ENCODE peak calls at places on chromosomes 3 and 15, in six cellular contexts. Q is Daoy, V is Kasumi-1, X is activated gamma-delta T cell treated with Interleukin-2 at 50 U/mL for 16 hours, H is hypothalamus, O is body of pancreas. C is an unnamed sample.

GRCh38 chr3:48435774-48436476 is 4.0 kb downstream of the CCDC51 start:
- DNase-seq in Q (peak; percentile 83), H (peak; percentile 62), O (peak; percentile 91), V (peak; percentile 92), X (peak; percentile 89), C (peak; percentile 83)

GRCh38 chr3:12993623-12994356 is 79.4 kb downstream of the IQSEC1 start:
- DNase-seq in Q (no peak), V (no peak), O (peak; percentile 47), H (no peak), X (no peak), C (peak; percentile 38)

GRCh38 chr15:57932348-57932747 is 133.2 kb downstream of the ALDH1A2 start:
- DNase-seq in Q (no peak), V (no peak), O (no peak), H (no peak), X (no peak), C (no peak)

GRCh38 chr15:74790080-74790916 is 8.4 kb downstream of the CSK start:
- DNase-seq in X (peak; percentile 40), O (no peak), Q (peak; percentile 96), H (peak; percentile 26), V (peak; percentile 86), C (no peak)

GRCh38 chr15:75733761-75734651 is 21.4 kb upstream of the CSPG4 start:
- DNase-seq in H (no peak), O (no peak), Q (peak; percentile 48), X (no peak), V (no peak), C (no peak)

GRCh38 chr3:23002846-23003800 is 200.0 kb upstream of the UBE2E2 start:
- DNase-seq in Q (peak; percentile 26), O (peak; percentile 19), V (no peak), X (no peak), H (no peak), C (no peak)

GRCh38 chr3:13545952-13546454 is 2.9 kb upstream of the FBLN2 start:
- DNase-seq in H (no peak), Q (no peak), O (no peak), V (no peak), X (no peak), C (no peak)

GRCh38 chr3:195756935-195757302 is 36.1 kb downstream of the MUC20 start:
- DNase-seq in H (no peak), Q (peak; percentile 44), O (no peak), X (no peak), V (no peak), C (no peak)

GRCh38 chr3:36494461-36495109 is 114.3 kb downstream of the STAC start:
- DNase-seq in V (no peak), O (no peak), H (no peak), X (no peak), Q (no peak), C (no peak)

GRCh38 chr3:17227472-17227871 is 342.7 kb downstream of the PLCL2 start:
- DNase-seq in H (no peak), Q (no peak), V (no peak), O (no peak), X (no peak), C (no peak)

GRCh38 chr3:101521251-101521701 is 8.3 kb upstream of the SENP7 start:
- DNase-seq in Q (no peak), X (peak; percentile 26), O (no peak), V (no peak), H (no peak), C (no peak)

GRCh38 chr15:101371519-101371918 is 76.5 kb upstream of the SNRPA1 start:
- DNase-seq in H (no peak), V (no peak), O (no peak), Q (no peak), X (no peak), C (no peak)

GRCh38 chr3:18114894-18115293 is 310.2 kb downstream of the SATB1 start:
- DNase-seq in X (no peak), V (no peak), O (no peak), H (no peak), Q (no peak), C (no peak)

GRCh38 chr3:81753416-81754014 is 7.9 kb downstream of the GBE1 start:
- DNase-seq in H (no peak), O (no peak), X (no peak), Q (no peak), V (no peak), C (no peak)

GRCh38 chr3:99637381-99638111 is 848 bp upstream of the COL8A1 start:
- DNase-seq in X (no peak), O (no peak), Q (peak; percentile 79), H (no peak), V (peak; percentile 30), C (no peak)

GRCh38 chr15:39738998-39739397 is 43.6 kb downstream of the FSIP1 start:
- DNase-seq in Q (no peak), O (no peak), X (no peak), V (no peak), H (no peak), C (no peak)

GRCh38 chr3:3133490-3133889 is 6.8 kb downstream of the TRNT1 start:
- DNase-seq in Q (no peak), X (no peak), H (no peak), V (no peak), O (no peak), C (no peak)

GRCh38 chr15:74383695-74384565 is 16.5 kb upstream of the CYP11A1 start:
- DNase-seq in O (no peak), V (no peak), Q (peak; percentile 88), H (no peak), X (peak; percentile 53), C (no peak)

GRCh38 chr3:134378384-134378783 is 4.1 kb upstream of the AMOTL2 start:
- DNase-seq in V (peak; percentile 21), O (peak; percentile 52), H (no peak), X (peak; percentile 13), Q (peak; percentile 66), C (no peak)

GRCh38 chr3:4507010-4507596 is 14.0 kb downstream of the ITPR1 start:
- DNase-seq in H (no peak), V (no peak), Q (no peak), O (no peak), X (no peak), C (no peak)

GRCh38 chr3:38323060-38323459 is 23.5 kb upstream of the XYLB start:
- DNase-seq in O (no peak), Q (no peak), X (no peak), V (no peak), H (no peak), C (no peak)

GRCh38 chr3:123295171-123295900 is 93.6 kb downstream of the SEC22A start:
- DNase-seq in O (no peak), Q (no peak), V (no peak), X (no peak), H (no peak), C (no peak)

GRCh38 chr3:16124636-16125035 is 49.8 kb upstream of the GALNT15 start:
- DNase-seq in O (no peak), H (no peak), V (no peak), X (no peak), Q (peak; percentile 74), C (no peak)

GRCh38 chr3:104359546-104359945 is 1007.2 kb upstream of the ALCAM start:
- DNase-seq in O (no peak), V (no peak), H (no peak), X (no peak), Q (no peak), C (no peak)

GRCh38 chr3:120348065-120348980 is 831 bp downstream of the LRRC58 start:
- DNase-seq in H (peak; percentile 45), Q (peak; percentile 16), V (peak; percentile 53), O (no peak), X (peak; percentile 45), C (no peak)

GRCh38 chr15:85781099-85781498 is 13.6 kb downstream of the KLHL25 start:
- DNase-seq in X (no peak), Q (no peak), H (no peak), O (no peak), V (no peak), C (no peak)

GRCh38 chr3:7204848-7205156 is 343.9 kb downstream of the GRM7 start:
- DNase-seq in Q (no peak), O (no peak), X (no peak), V (no peak), H (no peak), C (no peak)

GRCh38 chr15:68700395-68701123 is 120.1 kb downstream of the ANP32A start:
- DNase-seq in Q (peak; percentile 28), X (no peak), H (peak; percentile 58), O (no peak), V (no peak), C (no peak)

GRCh38 chr15:101425787-101426365 is 63.6 kb downstream of the PCSK6 start:
- DNase-seq in V (no peak), O (no peak), H (no peak), X (no peak), Q (no peak), C (no peak)

GRCh38 chr3:159928071-159928491 is 60.6 kb upstream of the IL12A start:
- DNase-seq in O (no peak), Q (peak; percentile 38), H (no peak), V (no peak), X (no peak), C (no peak)

GRCh38 chr3:183275418-183275817 is 22.4 kb downstream of the B3GNT5 start:
- DNase-seq in X (no peak), Q (no peak), O (no peak), V (peak; percentile 70), H (no peak), C (no peak)

GRCh38 chr3:174488527-174488926 is 370.6 kb upstream of the NAALADL2 start:
- DNase-seq in V (no peak), Q (no peak), H (no peak), X (no peak), O (no peak), C (no peak)

GRCh38 chr15:88487796-88488523 is 20.5 kb downstream of the MRPS11 start:
- DNase-seq in Q (no peak), H (no peak), V (no peak), X (no peak), O (no peak), C (no peak)

GRCh38 chr3:17741621-17742091 is 775 bp downstream of the TBC1D5 start:
- DNase-seq in H (no peak), X (no peak), O (no peak), V (peak; percentile 86), Q (no peak), C (no peak)